ENCODE peak calls at places on chromosomes 6 and 20, in four cellular contexts. J, Y, Z and U are unnamed samples.
A peak's percentile ranks its signal among the peaks of the same experiment; 100 is the strongest.

GRCh38 chr6:111566873-111567517 is 38.7 kb downstream of the TRAF3IP2 start:
- DNase-seq in J (peak; percentile 17), Y (no peak), Z (peak; percentile 41), U (no peak)

GRCh38 chr20:64009811-64010387 is 26.1 kb upstream of the C20orf204 start:
- DNase-seq in J (no peak), Z (no peak), Y (no peak), U (no peak)

GRCh38 chr6:111423055-111423633 is 59.9 kb downstream of the REV3L start:
- DNase-seq in Y (no peak), Z (no peak), J (no peak), U (no peak)

GRCh38 chr6:165889636-165890403 is 226.8 kb upstream of the PDE10A start:
- DNase-seq in J (peak; percentile 48), Y (no peak), Z (peak; percentile 60), U (peak; percentile 54)

GRCh38 chr6:43809417-43810305 is 39.6 kb downstream of the VEGFA start:
- DNase-seq in J (no peak), Y (no peak), Z (peak; percentile 67), U (peak; percentile 65)

GRCh38 chr6:118882314-118882905 is 11.5 kb upstream of the ASF1A start:
- DNase-seq in J (no peak), Y (no peak), Z (no peak), U (no peak)

GRCh38 chr6:154267508-154268106 is 89.0 kb downstream of the IPCEF1 start:
- DNase-seq in Z (no peak), Y (no peak), J (no peak), U (no peak)

GRCh38 chr20:23126281-23127061 is 40.3 kb upstream of the CD93 start:
- DNase-seq in Y (no peak), Z (no peak), J (no peak), U (no peak)

GRCh38 chr6:73743556-73743955 is 47.6 kb downstream of the CD109 start:
- DNase-seq in J (no peak), Z (no peak), Y (no peak), U (no peak)

GRCh38 chr6:1527098-1527497 is 82.6 kb upstream of the FOXC1 start:
- DNase-seq in Z (peak; percentile 66), Y (no peak), J (peak; percentile 40), U (peak; percentile 56)

GRCh38 chr6:19303381-19303780 is 533.8 kb upstream of the ID4 start:
- DNase-seq in Y (no peak), J (no peak), Z (peak; percentile 53), U (no peak)

GRCh38 chr6:55758156-55758942 is 117.0 kb downstream of the BMP5 start:
- DNase-seq in Y (no peak), J (no peak), Z (peak; percentile 93), U (peak; percentile 97)

GRCh38 chr6:170107606-170108222 is 183.2 kb downstream of the DLL1 start:
- DNase-seq in J (no peak), Z (no peak), Y (peak; percentile 48), U (no peak)

GRCh38 chr20:59434950-59435349 is 134.5 kb downstream of the EDN3 start:
- DNase-seq in J (no peak), Y (no peak), Z (no peak), U (no peak)

GRCh38 chr20:47502271-47502730 is 614 bp downstream of the NCOA3 start:
- DNase-seq in J (peak; percentile 40), Z (no peak), Y (no peak), U (peak; percentile 16)

GRCh38 chr6:111024661-111025060 is 42.8 kb downstream of the RPF2 start:
- DNase-seq in J (no peak), Z (peak; percentile 12), Y (no peak), U (no peak)

GRCh38 chr20:48758206-48758820 is 69.5 kb downstream of the PREX1 start:
- DNase-seq in Z (no peak), J (no peak), Y (no peak), U (no peak)

GRCh38 chr20:421685-422250 is 13.7 kb downstream of the RBCK1 start:
- DNase-seq in J (no peak), Z (no peak), Y (no peak), U (no peak)

GRCh38 chr6:84052204-84052882 is 18.8 kb downstream of the MRAP2 start:
- DNase-seq in J (peak; percentile 61), Z (peak; percentile 34), Y (no peak), U (peak; percentile 50)

GRCh38 chr20:43538855-43539700 is 19.7 kb upstream of the SGK2 start:
- DNase-seq in J (no peak), Z (no peak), Y (no peak), U (no peak)

GRCh38 chr20:43539975-43540672 is 18.7 kb upstream of the SGK2 start:
- DNase-seq in Z (no peak), J (no peak), Y (no peak), U (no peak)

GRCh38 chr20:43536817-43537440 is 21.9 kb upstream of the SGK2 start:
- DNase-seq in J (no peak), Y (no peak), Z (no peak), U (peak; percentile 25)

GRCh38 chr20:43536041-43536816 is 22.6 kb upstream of the SGK2 start:
- DNase-seq in J (no peak), Y (no peak), Z (no peak), U (no peak)

GRCh38 chr20:43537921-43538854 is 20.6 kb upstream of the SGK2 start:
- DNase-seq in Y (no peak), Z (peak; percentile 74), J (peak; percentile 73), U (peak; percentile 68)
- TF ChIP-seq CTCF in Y (peak; percentile 93), Z (peak; percentile 85), J (peak; percentile 91), U (peak; percentile 95)

GRCh38 chr20:11776687-11777086 is 141.0 kb upstream of the BTBD3 start:
- DNase-seq in Z (no peak), Y (no peak), J (no peak), U (no peak)
- TF ChIP-seq CTCF in Z (no peak), Y (no peak), J (no peak), U (no peak)

GRCh38 chr20:50712771-50713676 is 18.4 kb upstream of the PARD6B start:
- DNase-seq in Y (no peak), Z (no peak), J (no peak), U (no peak)

GRCh38 chr20:50711113-50711825 is 19.9 kb upstream of the RIPOR3 start:
- DNase-seq in Y (no peak), J (no peak), Z (no peak), U (no peak)

GRCh38 chr20:50716518-50716917 is 14.9 kb upstream of the PARD6B start:
- DNase-seq in J (no peak), Y (no peak), Z (no peak), U (no peak)

GRCh38 chr20:50715694-50716093 is 15.7 kb upstream of the PARD6B start:
- DNase-seq in Y (no peak), Z (no peak), J (no peak), U (peak; percentile 64)

DNA sequence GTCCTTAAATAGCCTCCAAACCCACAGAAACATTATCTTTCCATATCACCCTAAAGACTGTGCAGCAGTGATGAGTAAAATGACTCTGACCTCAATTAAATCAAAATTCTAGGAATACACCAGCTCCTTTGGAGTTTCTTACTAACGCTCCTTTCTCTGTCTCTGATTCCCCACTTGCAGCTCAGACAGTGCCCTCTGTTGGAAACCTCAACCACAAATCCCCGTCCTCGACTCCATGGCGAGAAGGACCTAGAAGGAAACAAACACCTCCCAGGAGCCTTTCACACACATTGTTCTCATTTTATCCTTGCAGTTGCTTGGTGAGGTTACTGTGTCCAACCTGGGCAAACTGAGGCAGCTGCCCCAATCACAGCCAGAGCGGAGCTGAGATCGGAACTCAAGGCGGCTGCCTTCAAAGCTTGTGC is 17.7 kb upstream of the PARD6B start:
- DNase-seq in J (no peak), Z (peak; percentile 73), Y (no peak), U (no peak)
- TF ChIP-seq CTCF in J (no peak), Z (peak; percentile 75), Y (peak; percentile 40), U (no peak)

GRCh38 chr6:7153807-7154206 is 46.0 kb downstream of the RREB1 start:
- DNase-seq in J (no peak), Z (no peak), Y (no peak), U (no peak)

GRCh38 chr6:7151381-7151780 is 43.6 kb downstream of the RREB1 start:
- DNase-seq in J (no peak), Z (peak; percentile 20), Y (no peak), U (no peak)

GRCh38 chr6:7148100-7148822 is 40.5 kb downstream of the RREB1 start:
- DNase-seq in J (no peak), Z (peak; percentile 19), Y (no peak), U (peak; percentile 42)

GRCh38 chr6:7152467-7152866 is 44.7 kb downstream of the RREB1 start:
- DNase-seq in Z (no peak), J (no peak), Y (no peak), U (no peak)

GRCh38 chr6:7150381-7151064 is 42.8 kb downstream of the RREB1 start:
- DNase-seq in Z (no peak), Y (no peak), J (peak; percentile 67), U (no peak)
- TF ChIP-seq CTCF in Z (no peak), Y (no peak), J (no peak), U (no peak)

GRCh38 chr6:26420607-26421235 is 18.6 kb downstream of the BTN3A1 start:
- DNase-seq in J (peak; percentile 27), Y (no peak), Z (peak; percentile 46), U (peak; percentile 43)
- TF ChIP-seq CTCF in J (peak; percentile 42), Y (peak; percentile 70), Z (peak; percentile 20), U (peak; percentile 29)

GRCh38 chr6:99364026-99364425 is 14.6 kb upstream of the FAXC start:
- DNase-seq in Y (no peak), J (no peak), Z (no peak), U (no peak)

DNA sequence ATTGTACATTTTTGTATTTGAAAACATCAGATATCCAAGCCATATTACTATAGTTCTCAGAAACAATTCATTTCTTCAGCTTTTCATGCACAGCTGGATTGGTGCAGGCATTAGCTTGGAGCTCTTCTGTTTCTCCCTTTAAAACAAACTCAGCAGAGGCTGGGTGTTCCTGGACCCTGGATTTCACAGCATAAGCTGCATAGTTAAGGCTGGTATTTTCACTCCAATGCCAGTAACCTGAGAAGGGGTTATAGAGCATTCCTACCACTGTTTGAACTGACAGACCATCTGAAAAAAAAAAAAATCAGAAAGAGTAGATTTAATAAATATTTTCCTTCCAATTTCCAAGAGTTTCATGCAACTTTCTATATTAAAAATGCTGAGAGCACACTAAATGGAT is 20.1 kb upstream of the FAXC start:
- DNase-seq in Z (no peak), Y (no peak), J (no peak), U (no peak)
- TF ChIP-seq CTCF in Z (no peak), Y (no peak), J (no peak), U (no peak)